ENCODE peak calls at places on chromosomes 11 and 22, in four cellular contexts. J, U, L and Q are unnamed samples.

GRCh38 chr11:15038963-15039362 is 34.4 kb upstream of the CALCB start:
- DNase-seq in J (no peak), L (peak; percentile 19), U (no peak), Q (no peak)

GRCh38 chr22:48704335-48704734 is 1123.3 kb downstream of the BRD1 start:
- DNase-seq in J (no peak), U (no peak), L (no peak), Q (no peak)

GRCh38 chr11:65555693-65556231 is 2.4 kb downstream of the LTBP3 start:
- DNase-seq in U (no peak), J (no peak), L (peak; percentile 77), Q (no peak)

GRCh38 chr22:38202437-38203089 is 769 bp downstream of the MAFF start:
- DNase-seq in U (no peak), L (peak; percentile 91), J (no peak), Q (peak; percentile 43)

GRCh38 chr11:70503878-70504240 is 105.5 kb downstream of the CTTN start:
- DNase-seq in J (no peak), L (peak; percentile 10), U (no peak), Q (peak; percentile 54)

GRCh38 chr22:22941831-22942510 is 54.4 kb downstream of the IGLL5 start:
- DNase-seq in L (no peak), U (no peak), J (no peak), Q (peak; percentile 23)

GRCh38 chr11:47295385-47295784 is 25.5 kb downstream of the MADD start:
- DNase-seq in J (no peak), L (no peak), U (no peak), Q (no peak)

GRCh38 chr11:123461164-123461563 is 31.1 kb downstream of the GRAMD1B start:
- DNase-seq in L (no peak), J (no peak), U (no peak), Q (no peak)

GRCh38 chr11:35982061-35982460 is 38.2 kb downstream of the LDLRAD3 start:
- DNase-seq in J (no peak), U (no peak), L (no peak), Q (no peak)

GRCh38 chr22:40320687-40321086 is 25.6 kb upstream of the ADSL start:
- DNase-seq in L (no peak), J (no peak), U (no peak), Q (no peak)

GRCh38 chr11:59556883-59557205 is 45.5 kb downstream of the OR4D9 start:
- DNase-seq in L (peak; percentile 85), U (no peak), J (no peak), Q (peak; percentile 40)

GRCh38 chr11:131674051-131674755 is 303.8 kb downstream of the NTM start:
- DNase-seq in J (peak; percentile 64), U (peak; percentile 50), L (peak; percentile 68), Q (peak; percentile 81)

GRCh38 chr11:97107604-97108003 is 717.8 kb downstream of the JRKL start:
- DNase-seq in U (no peak), J (no peak), L (no peak), Q (no peak)

GRCh38 chr11:87290304-87290922 is 252.7 kb downstream of the TMEM135 start:
- DNase-seq in J (peak; percentile 42), L (peak; percentile 69), U (no peak), Q (no peak)

GRCh38 chr11:19519344-19519743 is 193.3 kb upstream of the NAV2 start:
- DNase-seq in J (peak; percentile 8), L (no peak), U (no peak), Q (no peak)

GRCh38 chr22:24982301-24983056 is 30.0 kb downstream of the KIAA1671 start:
- DNase-seq in L (no peak), U (no peak), J (no peak), Q (no peak)

GRCh38 chr11:6650980-6651379 is 4.6 kb downstream of the DCHS1 start:
- DNase-seq in L (no peak), U (no peak), J (no peak), Q (no peak)

GRCh38 chr22:36585841-36586240 is 56.9 kb upstream of the EIF3D start:
- DNase-seq in L (no peak), J (no peak), U (peak; percentile 50), Q (peak; percentile 54)

GRCh38 chr11:35304393-35304790 is 115.0 kb downstream of the SLC1A2 start:
- DNase-seq in L (peak; percentile 83), J (no peak), U (no peak), Q (no peak)

GRCh38 chr11:102560555-102561011 is 30.0 kb upstream of the MMP7 start:
- DNase-seq in J (no peak), U (no peak), L (peak; percentile 69), Q (no peak)

GRCh38 chr11:100190395-100190794 is 496.7 kb upstream of the ARHGAP42 start:
- DNase-seq in J (no peak), U (no peak), L (no peak), Q (no peak)

GRCh38 chr11:2445107-2445947 is 519 bp downstream of the KCNQ1 start:
- DNase-seq in J (no peak), L (no peak), U (no peak), Q (no peak)

GRCh38 chr11:10633261-10633660 is 60.3 kb downstream of the IRAG1 start:
- DNase-seq in L (no peak), U (no peak), J (no peak), Q (peak; percentile 18)

GRCh38 chr11:128482512-128483191 is 104.7 kb downstream of the ETS1 start:
- DNase-seq in J (no peak), U (no peak), L (peak; percentile 68), Q (no peak)

GRCh38 chr11:76824083-76824939 is 36.4 kb upstream of the ACER3 start:
- DNase-seq in U (no peak), L (peak; percentile 66), J (no peak), Q (no peak)

GRCh38 chr11:76824980-76825725 is 35.6 kb upstream of the ACER3 start:
- DNase-seq in J (no peak), L (no peak), U (no peak), Q (no peak)

GRCh38 chr11:76822406-76822805 is 38.3 kb upstream of the ACER3 start:
- DNase-seq in L (no peak), J (no peak), U (no peak), Q (no peak)

GRCh38 chr11:76825726-76826396 is 34.9 kb upstream of the ACER3 start:
- DNase-seq in U (no peak), L (no peak), J (no peak), Q (no peak)

GRCh38 chr11:76823481-76824028 is 37.2 kb upstream of the ACER3 start:
- DNase-seq in J (no peak), L (peak; percentile 82), U (no peak), Q (peak; percentile 43)
- H2BK12ac ChIP-seq in J (no peak overlapping the region), L (peak overlapping the region; percentile 95), U (no peak overlapping the region), Q (no peak overlapping the region)

GRCh38 chr11:57320067-57320718 is 4.6 kb downstream of the TNKS1BP1 start:
- DNase-seq in J (no peak), U (no peak), L (no peak), Q (no peak)
- H3K4me1 ChIP-seq in J (peaks cover 35% of the 10 kb centered on the region), U (peaks cover 13% of the 10 kb centered on the region), L (peaks cover 34% of the 10 kb centered on the region), Q (peaks cover 21% of the 10 kb centered on the region)

GRCh38 chr11:8749202-8749601 is 66.6 kb downstream of the RPL27A start:
- DNase-seq in J (no peak), U (no peak), L (no peak), Q (no peak)
- H3K4me2 ChIP-seq in J (no peak overlapping the region), U (no peak overlapping the region), L (no peak overlapping the region), Q (no peak overlapping the region)

GRCh38 chr22:39290724-39291161 is 28.7 kb downstream of the RPL3 start:
- DNase-seq in U (no peak), L (peak; percentile 89), J (no peak), Q (peak; percentile 57)
- H2BK12ac ChIP-seq in U (peak overlapping the region; percentile 77), L (peak overlapping the region; percentile 97), J (peak overlapping the region; percentile 33), Q (no peak overlapping the region)

GRCh38 chr22:45550416-45550815 is 47.7 kb downstream of the FBLN1 start:
- DNase-seq in J (no peak), L (no peak), U (no peak), Q (no peak)
- H3K4me1 ChIP-seq in J (peaks cover 29% of the 10 kb centered on the region), L (peaks cover 56% of the 10 kb centered on the region), U (no peaks in the 10 kb centered on the region), Q (no peaks in the 10 kb centered on the region)